ENCODE peak calls at places on chromosome 6, in four cellular contexts. Q, H, I and M are unnamed samples.

GRCh38 chr6:273441-274111 is 18.7 kb upstream of the DUSP22 start:
- DNase-seq in Q (no peak), H (no peak), I (no peak), M (no peak)

GRCh38 chr6:41600499-41601247 is 37.6 kb upstream of the MDFI start:
- DNase-seq in Q (no peak), H (no peak), I (no peak), M (no peak)

GRCh38 chr6:157376706-157377230 is 4.2 kb upstream of the ZDHHC14 start:
- DNase-seq in Q (no peak), H (no peak), I (no peak), M (no peak)

GRCh38 chr6:136950436-136950835 is 28.3 kb downstream of the SLC35D3 start:
- DNase-seq in Q (no peak), H (no peak), I (no peak), M (no peak)

GRCh38 chr6:137001287-137001976 is 43.3 kb downstream of the IL20RA start:
- DNase-seq in Q (no peak), H (no peak), I (no peak), M (no peak)

GRCh38 chr6:35091353-35092083 is 49.6 kb downstream of the TCP11 start:
- DNase-seq in Q (no peak), H (no peak), I (no peak), M (no peak)

GRCh38 chr6:34928695-34929094 is 39.6 kb downstream of the ANKS1A start:
- DNase-seq in Q (no peak), H (no peak), I (no peak), M (no peak)

GRCh38 chr6:27275025-27275956 is 27.8 kb downstream of the PRSS16 start:
- DNase-seq in Q (no peak), H (no peak), I (no peak), M (no peak)

GRCh38 chr6:21064716-21065340 is 528.7 kb upstream of the SOX4 start:
- DNase-seq in Q (no peak), H (no peak), I (peak; percentile 5), M (no peak)

GRCh38 chr6:150499882-150500312 is 99.8 kb upstream of the PLEKHG1 start:
- DNase-seq in Q (no peak), H (no peak), I (no peak), M (no peak)

GRCh38 chr6:41939091-41939847 is 2.3 kb downstream of the CCND3 start:
- DNase-seq in Q (peak; percentile 10), H (no peak), I (no peak), M (no peak)

GRCh38 chr6:21914121-21914973 is 320.8 kb downstream of the SOX4 start:
- DNase-seq in Q (no peak), H (peak; percentile 12), I (peak; percentile 61), M (no peak)

GRCh38 chr6:3319801-3320200 is 61.1 kb downstream of the PSMG4 start:
- DNase-seq in Q (no peak), H (no peak), I (no peak), M (no peak)

GRCh38 chr6:126188271-126188909 is 151.5 kb upstream of the CENPW start:
- DNase-seq in Q (no peak), H (no peak), I (peak; percentile 74), M (no peak)

GRCh38 chr6:86869500-86869899 is 67.8 kb upstream of the HTR1E start:
- DNase-seq in Q (no peak), H (no peak), I (no peak), M (no peak)

GRCh38 chr6:133701633-133702331 is 187.1 kb upstream of the TCF21 start:
- DNase-seq in Q (no peak), H (no peak), I (no peak), M (no peak)

GRCh38 chr6:161951139-161951538 is 677.3 kb upstream of the AGPAT4 start:
- DNase-seq in Q (no peak), H (no peak), I (no peak), M (no peak)

GRCh38 chr6:28816909-28817807 is 106.6 kb downstream of the TRIM27 start:
- DNase-seq in Q (no peak), H (no peak), I (peak; percentile 85), M (no peak)

GRCh38 chr6:71411882-71412281 is 123.3 kb downstream of the OGFRL1 start:
- DNase-seq in Q (no peak), H (no peak), I (no peak), M (no peak)

GRCh38 chr6:105569706-105570105 is 166.8 kb upstream of the PREP start:
- DNase-seq in Q (no peak), H (no peak), I (no peak), M (no peak)

GRCh38 chr6:24924956-24925355 is 10.8 kb downstream of the RIPOR2 start:
- DNase-seq in Q (no peak), H (no peak), I (peak; percentile 12), M (no peak)

GRCh38 chr6:81894788-81895221 is 142.3 kb upstream of the TENT5A start:
- DNase-seq in Q (peak; percentile 43), H (no peak), I (no peak), M (peak; percentile 53)

GRCh38 chr6:160333841-160334240 is 14.3 kb upstream of the SLC22A3 start:
- DNase-seq in Q (no peak), H (no peak), I (peak; percentile 35), M (no peak)

GRCh38 chr6:140003217-140003616 is 628.8 kb upstream of the CITED2 start:
- DNase-seq in Q (no peak), H (no peak), I (no peak), M (no peak)

GRCh38 chr6:138230759-138231398 is 12.6 kb upstream of the PBOV1 start:
- DNase-seq in Q (no peak), H (no peak), I (no peak), M (no peak)

GRCh38 chr6:20379231-20379630 is 22.4 kb upstream of the E2F3 start:
- DNase-seq in Q (no peak), H (no peak), I (no peak), M (no peak)

GRCh38 chr6:46184114-46184513 is 13.3 kb upstream of the ENPP5 start:
- DNase-seq in Q (no peak), H (no peak), I (peak; percentile 68), M (no peak)

GRCh38 chr6:116467096-116467495 is 5.9 kb downstream of the CALHM6 start:
- DNase-seq in Q (no peak), H (no peak), I (no peak), M (no peak)

GRCh38 chr6:35425284-35425683 is 26.9 kb upstream of the FANCE start:
- DNase-seq in Q (no peak), H (no peak), I (peak; percentile 40), M (no peak)